ENCODE peak calls at places on chromosomes 5 and 9, in four cellular contexts. One of them, this sample, is unnamed.
A peak's percentile ranks its signal among the peaks of the same experiment; 100 is the strongest.

GRCh38 chr9:73081979-73082657 is 69.5 kb upstream of the ANXA1 start:
- DNase-seq in right lobe of liver: no peak
- DNase-seq in retinal pigment epithelial cell: peak; percentile 52
- DNase-seq in tibial artery: no peak
- DNase-seq in this sample: no peak

GRCh38 chr9:32571969-32572899 is 725 bp downstream of the NDUFB6 start:
- DNase-seq in right lobe of liver: peak; percentile 49
- DNase-seq in retinal pigment epithelial cell: peak; percentile 58
- DNase-seq in tibial artery: no peak
- DNase-seq in this sample: peak; percentile 86

GRCh38 chr9:131875828-131876485 is 136.1 kb upstream of the RAPGEF1 start:
- DNase-seq in right lobe of liver: no peak
- DNase-seq in retinal pigment epithelial cell: no peak
- DNase-seq in tibial artery: peak; percentile 29
- DNase-seq in this sample: peak; percentile 36

GRCh38 chr9:33884856-33885701 is 68.1 kb downstream of the UBE2R2 start:
- DNase-seq in right lobe of liver: no peak
- DNase-seq in retinal pigment epithelial cell: peak; percentile 80
- DNase-seq in tibial artery: no peak
- DNase-seq in this sample: no peak

GRCh38 chr9:130993303-130994030 is 15.5 kb upstream of the LAMC3 start:
- DNase-seq in right lobe of liver: no peak
- DNase-seq in retinal pigment epithelial cell: no peak
- DNase-seq in tibial artery: no peak
- DNase-seq in this sample: no peak

GRCh38 chr5:57532513-57533497 is 50.2 kb upstream of the ACTBL2 start:
- DNase-seq in right lobe of liver: no peak
- DNase-seq in retinal pigment epithelial cell: peak; percentile 80
- DNase-seq in tibial artery: no peak
- DNase-seq in this sample: no peak

GRCh38 chr9:88651682-88652633 is 117.0 kb downstream of the NXNL2 start:
- DNase-seq in right lobe of liver: peak; percentile 45
- DNase-seq in retinal pigment epithelial cell: no peak
- DNase-seq in tibial artery: peak; percentile 95
- DNase-seq in this sample: no peak

GRCh38 chr9:107465467-107466451 is 23.8 kb downstream of the KLF4 start:
- DNase-seq in right lobe of liver: peak; percentile 74
- DNase-seq in retinal pigment epithelial cell: no peak
- DNase-seq in tibial artery: peak; percentile 85
- DNase-seq in this sample: peak; percentile 93

GRCh38 chr9:85964949-85965348 is 24.0 kb downstream of the NAA35 start:
- DNase-seq in right lobe of liver: no peak
- DNase-seq in retinal pigment epithelial cell: no peak
- DNase-seq in tibial artery: no peak
- DNase-seq in this sample: no peak

GRCh38 chr9:93672622-93673270 is 96.4 kb downstream of the PHF2 start:
- DNase-seq in right lobe of liver: no peak
- DNase-seq in retinal pigment epithelial cell: no peak
- DNase-seq in tibial artery: peak; percentile 34
- DNase-seq in this sample: no peak

GRCh38 chr5:35717718-35718117 is 100.1 kb downstream of the SPEF2 start:
- DNase-seq in right lobe of liver: no peak
- DNase-seq in retinal pigment epithelial cell: no peak
- DNase-seq in tibial artery: no peak
- DNase-seq in this sample: no peak

GRCh38 chr9:11549311-11549794 is 936.6 kb upstream of the PTPRD start:
- DNase-seq in right lobe of liver: no peak
- DNase-seq in retinal pigment epithelial cell: no peak
- DNase-seq in tibial artery: no peak
- DNase-seq in this sample: peak; percentile 44

GRCh38 chr5:139671096-139671841 is 23.1 kb downstream of the CXXC5 start:
- DNase-seq in right lobe of liver: no peak
- DNase-seq in retinal pigment epithelial cell: no peak
- DNase-seq in tibial artery: no peak
- DNase-seq in this sample: peak; percentile 89

GRCh38 chr9:126809068-126809467 is 4.2 kb downstream of the ZBTB43 start:
- DNase-seq in right lobe of liver: no peak
- DNase-seq in retinal pigment epithelial cell: no peak
- DNase-seq in tibial artery: no peak
- DNase-seq in this sample: no peak

GRCh38 chr9:2962471-2963172 is 118.7 kb upstream of the PUM3 start:
- DNase-seq in right lobe of liver: no peak
- DNase-seq in retinal pigment epithelial cell: no peak
- DNase-seq in tibial artery: no peak
- DNase-seq in this sample: no peak

GRCh38 chr5:111537153-111538024 is 25.1 kb upstream of the STARD4 start:
- DNase-seq in right lobe of liver: no peak
- DNase-seq in retinal pigment epithelial cell: no peak
- DNase-seq in tibial artery: no peak
- DNase-seq in this sample: no peak

GRCh38 chr5:121485261-121485660 is 366.4 kb upstream of the FTMT start:
- DNase-seq in right lobe of liver: no peak
- DNase-seq in retinal pigment epithelial cell: no peak
- DNase-seq in tibial artery: no peak
- DNase-seq in this sample: no peak

GRCh38 chr5:1390333-1390732 is 45.4 kb upstream of the CLPTM1L start:
- DNase-seq in right lobe of liver: no peak
- DNase-seq in retinal pigment epithelial cell: no peak
- DNase-seq in tibial artery: no peak
- DNase-seq in this sample: no peak

GRCh38 chr9:111178361-111179043 is 140.2 kb upstream of the LPAR1 start:
- DNase-seq in right lobe of liver: no peak
- DNase-seq in retinal pigment epithelial cell: no peak
- DNase-seq in tibial artery: no peak
- DNase-seq in this sample: no peak

GRCh38 chr9:84974790-84975189 is 305.3 kb downstream of the NTRK2 start:
- DNase-seq in right lobe of liver: no peak
- DNase-seq in retinal pigment epithelial cell: no peak
- DNase-seq in tibial artery: no peak
- DNase-seq in this sample: no peak

GRCh38 chr9:86966852-86967511 is 19.7 kb upstream of the GAS1 start:
- DNase-seq in right lobe of liver: no peak
- DNase-seq in retinal pigment epithelial cell: no peak
- DNase-seq in tibial artery: no peak
- DNase-seq in this sample: no peak

GRCh38 chr5:45335346-45335745 is 360.8 kb downstream of the HCN1 start:
- DNase-seq in right lobe of liver: no peak
- DNase-seq in retinal pigment epithelial cell: no peak
- DNase-seq in tibial artery: no peak
- DNase-seq in this sample: no peak

GRCh38 chr5:83856898-83857297 is 136.2 kb upstream of the HAPLN1 start:
- DNase-seq in right lobe of liver: no peak
- DNase-seq in retinal pigment epithelial cell: peak; percentile 65
- DNase-seq in tibial artery: no peak
- DNase-seq in this sample: no peak

GRCh38 chr9:99515874-99516656 is 294.0 kb downstream of the SEC61B start:
- DNase-seq in right lobe of liver: no peak
- DNase-seq in retinal pigment epithelial cell: no peak
- DNase-seq in tibial artery: no peak
- DNase-seq in this sample: no peak

GRCh38 chr5:65199988-65200668 is 281.6 kb downstream of the ADAMTS6 start:
- DNase-seq in right lobe of liver: no peak
- DNase-seq in retinal pigment epithelial cell: no peak
- DNase-seq in tibial artery: no peak
- DNase-seq in this sample: no peak

GRCh38 chr9:122190597-122191381 is 31.1 kb downstream of the MORN5 start:
- DNase-seq in right lobe of liver: peak; percentile 47
- DNase-seq in retinal pigment epithelial cell: no peak
- DNase-seq in tibial artery: no peak
- DNase-seq in this sample: peak; percentile 42

GRCh38 chr5:171323806-171324632 is 15.0 kb downstream of the TLX3 start:
- DNase-seq in right lobe of liver: no peak
- DNase-seq in retinal pigment epithelial cell: no peak
- DNase-seq in tibial artery: no peak
- DNase-seq in this sample: peak; percentile 27

GRCh38 chr5:175855041-175855720 is 16.2 kb upstream of the CPLX2 start:
- DNase-seq in right lobe of liver: no peak
- DNase-seq in retinal pigment epithelial cell: no peak
- DNase-seq in tibial artery: no peak
- DNase-seq in this sample: no peak

GRCh38 chr5:98307811-98308210 is 465.7 kb upstream of the RGMB start:
- DNase-seq in right lobe of liver: no peak
- DNase-seq in retinal pigment epithelial cell: no peak
- DNase-seq in tibial artery: no peak
- DNase-seq in this sample: no peak

GRCh38 chr5:177064500-177065277 is 22.0 kb upstream of the FGFR4 start:
- DNase-seq in right lobe of liver: no peak
- DNase-seq in retinal pigment epithelial cell: no peak
- DNase-seq in tibial artery: no peak
- DNase-seq in this sample: peak; percentile 50

GRCh38 chr5:80736730-80737129 is 81.9 kb upstream of the DHFR start:
- DNase-seq in right lobe of liver: no peak
- DNase-seq in retinal pigment epithelial cell: no peak
- DNase-seq in tibial artery: no peak
- DNase-seq in this sample: no peak

GRCh38 chr5:3913264-3913663 is 317.6 kb downstream of the IRX1 start:
- DNase-seq in right lobe of liver: no peak
- DNase-seq in retinal pigment epithelial cell: no peak
- DNase-seq in tibial artery: no peak
- DNase-seq in this sample: no peak

GRCh38 chr5:113652161-113652560 is 138.7 kb downstream of the YTHDC2 start:
- DNase-seq in right lobe of liver: no peak
- DNase-seq in retinal pigment epithelial cell: no peak
- DNase-seq in tibial artery: no peak
- DNase-seq in this sample: no peak

DNA sequence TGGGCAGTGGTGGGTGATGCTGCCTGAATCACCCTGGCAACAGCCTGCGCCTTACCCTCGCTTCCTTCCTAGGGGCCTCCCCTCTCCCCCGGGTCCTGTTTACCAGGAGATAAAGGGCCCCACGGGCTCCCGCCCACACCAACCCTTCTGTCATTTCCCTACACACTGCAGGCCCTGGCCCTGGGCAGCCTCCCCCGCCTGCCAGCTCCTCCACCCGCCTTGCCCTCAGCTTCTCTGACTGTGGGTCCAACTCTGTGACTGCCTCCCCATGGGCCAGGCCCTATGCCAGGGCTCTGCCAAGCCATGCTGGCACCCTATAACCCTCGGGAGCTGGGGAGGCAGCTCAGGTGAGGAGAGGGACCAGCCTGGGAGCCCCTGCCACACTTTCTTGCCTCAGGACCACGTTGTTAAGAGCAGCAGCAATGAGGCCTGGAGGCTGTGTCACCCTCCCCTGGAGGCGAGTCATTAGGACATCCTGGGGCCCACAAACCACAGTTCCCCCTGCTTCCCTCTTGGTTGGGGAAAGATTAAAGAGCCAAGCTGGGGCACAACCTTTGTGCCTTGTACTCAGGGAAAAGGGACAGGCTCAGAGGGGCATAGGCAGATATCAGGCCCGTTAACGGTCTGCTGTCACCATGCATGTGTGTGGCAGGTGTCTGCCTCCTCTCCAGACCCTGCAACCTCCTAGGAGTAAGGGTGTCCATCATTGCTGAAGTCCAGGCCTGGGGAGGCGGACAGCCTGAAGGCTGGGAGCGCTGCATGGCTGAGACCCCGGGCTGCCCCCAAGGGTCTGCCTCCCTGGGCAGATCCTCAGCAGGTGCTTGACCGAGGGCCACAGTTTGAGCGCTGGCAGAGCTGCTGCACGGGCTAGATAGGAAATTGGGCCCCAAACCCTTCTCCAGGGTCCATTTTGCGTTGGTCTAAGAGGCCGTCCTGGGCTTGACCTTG is 2.7 kb downstream of the MGAT4B start:
- DNase-seq in right lobe of liver: peak; percentile 65
- DNase-seq in retinal pigment epithelial cell: no peak
- DNase-seq in tibial artery: no peak
- DNase-seq in this sample: peak; percentile 81
- H3K4me3 ChIP-seq in right lobe of liver: peak overlapping the region; percentile 91
- H3K4me3 ChIP-seq in retinal pigment epithelial cell: peak overlapping the region; percentile 8
- H3K4me3 ChIP-seq in tibial artery: no peak overlapping the region
- H3K4me3 ChIP-seq in this sample: peak overlapping the region; percentile 76

GRCh38 chr5:142320851-142321560 is 3.8 kb downstream of the SPRY4 start:
- DNase-seq in right lobe of liver: no peak
- DNase-seq in retinal pigment epithelial cell: no peak
- DNase-seq in tibial artery: no peak
- DNase-seq in this sample: no peak
- H3K4me3 ChIP-seq in right lobe of liver: peak overlapping the region; percentile 1
- H3K4me3 ChIP-seq in retinal pigment epithelial cell: peak overlapping the region; percentile 41
- H3K4me3 ChIP-seq in tibial artery: peak overlapping the region; percentile 69
- H3K4me3 ChIP-seq in this sample: no peak overlapping the region

GRCh38 chr5:140857177-140857986 is 1.7 kb downstream of the PCDHA10 start:
- DNase-seq in right lobe of liver: no peak
- DNase-seq in retinal pigment epithelial cell: no peak
- DNase-seq in tibial artery: no peak
- DNase-seq in this sample: no peak

GRCh38 chr5:140857987-140858240 is 2.2 kb downstream of the PCDHA10 start:
- DNase-seq in right lobe of liver: no peak
- DNase-seq in retinal pigment epithelial cell: no peak
- DNase-seq in tibial artery: no peak
- DNase-seq in this sample: no peak

GRCh38 chr5:140855772-140856674 is at the start of gene PCDHA10:
- DNase-seq in right lobe of liver: no peak
- DNase-seq in retinal pigment epithelial cell: no peak
- DNase-seq in tibial artery: no peak
- DNase-seq in this sample: no peak
- H3K4me3 ChIP-seq in right lobe of liver: no peak within 1 kb of the TSS
- H3K4me3 ChIP-seq in retinal pigment epithelial cell: no peak within 1 kb of the TSS
- H3K4me3 ChIP-seq in tibial artery: no peak within 1 kb of the TSS
- H3K4me3 ChIP-seq in this sample: peak within 1 kb of the TSS; percentile 43

GRCh38 chr5:141680751-141681201 is 1.3 kb downstream of the ARAP3 start:
- DNase-seq in right lobe of liver: peak; percentile 70
- DNase-seq in retinal pigment epithelial cell: no peak
- DNase-seq in tibial artery: no peak
- DNase-seq in this sample: no peak
- H3K4me3 ChIP-seq in right lobe of liver: peak overlapping the region; percentile 50
- H3K4me3 ChIP-seq in retinal pigment epithelial cell: peak overlapping the region; percentile 25
- H3K4me3 ChIP-seq in tibial artery: peak overlapping the region; percentile 53
- H3K4me3 ChIP-seq in this sample: peak overlapping the region; percentile 50

DNA sequence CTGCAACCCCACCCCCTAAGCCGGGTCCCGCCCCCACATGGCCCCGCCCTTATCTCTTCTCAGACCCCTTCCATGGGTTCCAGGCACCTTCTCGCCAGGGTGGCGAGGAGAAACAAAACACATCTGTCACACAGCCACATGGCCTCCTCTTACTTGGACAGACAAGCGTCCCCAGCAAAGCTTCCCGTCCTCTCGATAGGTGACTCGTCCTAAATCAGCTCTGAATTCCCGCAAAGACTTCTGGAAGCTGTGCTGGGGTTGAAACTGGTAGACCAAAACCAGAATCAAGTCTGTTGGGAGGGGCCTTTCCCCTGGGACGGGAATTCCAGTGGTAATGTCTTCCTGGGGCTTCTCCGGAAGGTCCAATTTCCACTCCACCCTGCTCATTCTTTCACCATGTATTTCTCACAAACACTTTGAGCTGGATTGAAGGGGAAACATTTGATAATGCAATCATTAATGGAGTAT is 413 bp upstream of the CTNNAL1 start:
- DNase-seq in right lobe of liver: no peak
- DNase-seq in retinal pigment epithelial cell: no peak
- DNase-seq in tibial artery: no peak
- DNase-seq in this sample: no peak
- H3K4me3 ChIP-seq in right lobe of liver: peak overlapping the region; percentile 80
- H3K4me3 ChIP-seq in retinal pigment epithelial cell: peak overlapping the region; percentile 50
- H3K4me3 ChIP-seq in tibial artery: peak overlapping the region; percentile 72
- H3K4me3 ChIP-seq in this sample: peak overlapping the region; percentile 74

This sample was measured in spleen.